ENCODE peak calls at places on chromosomes 5 and 9, in seven cellular contexts. One of them, this sample, is unnamed.

GRCh38 chr5:134289509-134290113 is 63.7 kb upstream of the PPP2CA start:
- DNase-seq in H1: peak
- DNase-seq in transverse colon: peak
- DNase-seq in Panc1: peak
- DNase-seq in spleen: no peak
- DNase-seq in sigmoid colon: peak
- DNase-seq in endothelial cell of umbilical vein: peak
- DNase-seq in this sample: no peak

GRCh38 chr9:16343249-16344237 is 526.9 kb downstream of the BNC2 start:
- DNase-seq in sigmoid colon: no peak
- DNase-seq in spleen: no peak
- DNase-seq in endothelial cell of umbilical vein: no peak
- DNase-seq in transverse colon: no peak
- DNase-seq in Panc1: no peak
- DNase-seq in H1: no peak
- DNase-seq in this sample: no peak

GRCh38 chr9:6495484-6495883 is 82.5 kb downstream of the UHRF2 start:
- DNase-seq in transverse colon: no peak
- DNase-seq in Panc1: no peak
- DNase-seq in spleen: no peak
- DNase-seq in H1: no peak
- DNase-seq in sigmoid colon: no peak
- DNase-seq in endothelial cell of umbilical vein: peak
- DNase-seq in this sample: no peak

GRCh38 chr9:105064248-105065118 is 136.5 kb upstream of the ABCA1 start:
- DNase-seq in H1: no peak
- DNase-seq in endothelial cell of umbilical vein: peak
- DNase-seq in transverse colon: peak
- DNase-seq in spleen: peak
- DNase-seq in sigmoid colon: peak
- DNase-seq in Panc1: peak
- DNase-seq in this sample: peak

GRCh38 chr9:38280251-38280800 is 112.2 kb upstream of the ALDH1B1 start:
- DNase-seq in sigmoid colon: no peak
- DNase-seq in endothelial cell of umbilical vein: no peak
- DNase-seq in spleen: no peak
- DNase-seq in Panc1: no peak
- DNase-seq in transverse colon: no peak
- DNase-seq in H1: no peak
- DNase-seq in this sample: no peak

GRCh38 chr5:128876848-128877387 is 88.4 kb upstream of the SLC27A6 start:
- DNase-seq in endothelial cell of umbilical vein: no peak
- DNase-seq in Panc1: no peak
- DNase-seq in transverse colon: no peak
- DNase-seq in spleen: no peak
- DNase-seq in sigmoid colon: no peak
- DNase-seq in H1: no peak
- DNase-seq in this sample: no peak

GRCh38 chr5:117973785-117974184 is 1014.6 kb downstream of the DTWD2 start:
- DNase-seq in transverse colon: no peak
- DNase-seq in spleen: no peak
- DNase-seq in Panc1: no peak
- DNase-seq in endothelial cell of umbilical vein: no peak
- DNase-seq in H1: no peak
- DNase-seq in sigmoid colon: no peak
- DNase-seq in this sample: no peak

GRCh38 chr9:129125478-129125877 is 14.3 kb downstream of the PTPA start:
- DNase-seq in transverse colon: no peak
- DNase-seq in spleen: no peak
- DNase-seq in H1: no peak
- DNase-seq in sigmoid colon: no peak
- DNase-seq in endothelial cell of umbilical vein: no peak
- DNase-seq in Panc1: no peak
- DNase-seq in this sample: no peak

GRCh38 chr9:4262735-4263141 is 37.1 kb downstream of the GLIS3 start:
- DNase-seq in transverse colon: no peak
- DNase-seq in endothelial cell of umbilical vein: peak
- DNase-seq in H1: no peak
- DNase-seq in sigmoid colon: no peak
- DNase-seq in Panc1: peak
- DNase-seq in spleen: no peak
- DNase-seq in this sample: no peak

GRCh38 chr9:20683351-20684034 is 566 bp upstream of the FOCAD start:
- DNase-seq in H1: no peak
- DNase-seq in Panc1: no peak
- DNase-seq in transverse colon: peak
- DNase-seq in endothelial cell of umbilical vein: peak
- DNase-seq in spleen: no peak
- DNase-seq in sigmoid colon: peak
- DNase-seq in this sample: peak

GRCh38 chr5:151212361-151212899 is 11.5 kb downstream of the CCDC69 start:
- DNase-seq in sigmoid colon: no peak
- DNase-seq in H1: no peak
- DNase-seq in spleen: no peak
- DNase-seq in Panc1: no peak
- DNase-seq in transverse colon: no peak
- DNase-seq in endothelial cell of umbilical vein: no peak
- DNase-seq in this sample: no peak

GRCh38 chr5:35835796-35836742 is 20.6 kb upstream of the IL7R start:
- DNase-seq in Panc1: no peak
- DNase-seq in transverse colon: no peak
- DNase-seq in H1: no peak
- DNase-seq in endothelial cell of umbilical vein: no peak
- DNase-seq in sigmoid colon: no peak
- DNase-seq in spleen: no peak
- DNase-seq in this sample: no peak

GRCh38 chr5:78527054-78527884 is 121.3 kb downstream of the LHFPL2 start:
- DNase-seq in endothelial cell of umbilical vein: peak
- DNase-seq in Panc1: no peak
- DNase-seq in spleen: no peak
- DNase-seq in transverse colon: peak
- DNase-seq in sigmoid colon: peak
- DNase-seq in H1: no peak
- DNase-seq in this sample: peak

GRCh38 chr9:95018099-95018927 is 291.8 kb downstream of the AOPEP start:
- DNase-seq in transverse colon: no peak
- DNase-seq in Panc1: peak
- DNase-seq in spleen: no peak
- DNase-seq in H1: no peak
- DNase-seq in endothelial cell of umbilical vein: peak
- DNase-seq in sigmoid colon: peak
- DNase-seq in this sample: no peak

GRCh38 chr5:126681970-126682369 is 81.2 kb downstream of the PHAX start:
- DNase-seq in H1: no peak
- DNase-seq in sigmoid colon: no peak
- DNase-seq in Panc1: no peak
- DNase-seq in spleen: no peak
- DNase-seq in transverse colon: no peak
- DNase-seq in endothelial cell of umbilical vein: no peak
- DNase-seq in this sample: no peak

GRCh38 chr5:112551437-112552018 is 132.5 kb upstream of the EPB41L4A start:
- DNase-seq in endothelial cell of umbilical vein: peak
- DNase-seq in H1: no peak
- DNase-seq in spleen: no peak
- DNase-seq in sigmoid colon: no peak
- DNase-seq in transverse colon: peak
- DNase-seq in Panc1: peak
- DNase-seq in this sample: no peak

GRCh38 chr5:43017438-43017820 is 22.7 kb downstream of the ANXA2R start:
- DNase-seq in Panc1: no peak
- DNase-seq in transverse colon: peak
- DNase-seq in H1: no peak
- DNase-seq in sigmoid colon: no peak
- DNase-seq in spleen: peak
- DNase-seq in endothelial cell of umbilical vein: peak
- DNase-seq in this sample: no peak

GRCh38 chr9:93683331-93684134 is 107.1 kb downstream of the PHF2 start:
- DNase-seq in sigmoid colon: no peak
- DNase-seq in transverse colon: peak
- DNase-seq in endothelial cell of umbilical vein: no peak
- DNase-seq in H1: no peak
- DNase-seq in spleen: peak
- DNase-seq in Panc1: no peak
- DNase-seq in this sample: no peak

GRCh38 chr5:141883184-141883947 is 5.2 kb upstream of the PCDH1 start:
- DNase-seq in endothelial cell of umbilical vein: peak
- DNase-seq in transverse colon: no peak
- DNase-seq in sigmoid colon: peak
- DNase-seq in H1: no peak
- DNase-seq in spleen: no peak
- DNase-seq in Panc1: no peak
- DNase-seq in this sample: no peak

GRCh38 chr9:81833563-81834345 is 94.5 kb upstream of the SPATA31D4 start:
- DNase-seq in endothelial cell of umbilical vein: peak
- DNase-seq in H1: no peak
- DNase-seq in sigmoid colon: no peak
- DNase-seq in transverse colon: no peak
- DNase-seq in spleen: no peak
- DNase-seq in Panc1: no peak
- DNase-seq in this sample: no peak
- TF ChIP-seq CTCF in endothelial cell of umbilical vein: no peak
- TF ChIP-seq CTCF in H1: no peak
- TF ChIP-seq CTCF in sigmoid colon: no peak
- TF ChIP-seq CTCF in transverse colon: no peak
- TF ChIP-seq CTCF in spleen: no peak
- TF ChIP-seq CTCF in Panc1: no peak
- TF ChIP-seq CTCF in this sample: no peak

GRCh38 chr9:121694001-121694400 is 42.6 kb downstream of the DAB2IP start:
- DNase-seq in sigmoid colon: no peak
- DNase-seq in endothelial cell of umbilical vein: no peak
- DNase-seq in H1: no peak
- DNase-seq in spleen: no peak
- DNase-seq in Panc1: no peak
- DNase-seq in transverse colon: no peak
- DNase-seq in this sample: no peak

GRCh38 chr9:121694582-121694981 is 43.1 kb downstream of the DAB2IP start:
- DNase-seq in H1: no peak
- DNase-seq in transverse colon: no peak
- DNase-seq in spleen: no peak
- DNase-seq in sigmoid colon: peak
- DNase-seq in Panc1: no peak
- DNase-seq in endothelial cell of umbilical vein: no peak
- DNase-seq in this sample: no peak

GRCh38 chr9:121690766-121691165 is 39.3 kb downstream of the DAB2IP start:
- DNase-seq in spleen: no peak
- DNase-seq in Panc1: no peak
- DNase-seq in endothelial cell of umbilical vein: no peak
- DNase-seq in sigmoid colon: no peak
- DNase-seq in transverse colon: no peak
- DNase-seq in H1: no peak
- DNase-seq in this sample: no peak

GRCh38 chr9:121691890-121692289 is 40.5 kb downstream of the DAB2IP start:
- DNase-seq in Panc1: no peak
- DNase-seq in sigmoid colon: peak
- DNase-seq in endothelial cell of umbilical vein: no peak
- DNase-seq in H1: no peak
- DNase-seq in spleen: no peak
- DNase-seq in transverse colon: no peak
- DNase-seq in this sample: no peak

GRCh38 chr9:121692606-121693505 is 41.4 kb downstream of the DAB2IP start:
- DNase-seq in H1: no peak
- DNase-seq in transverse colon: no peak
- DNase-seq in endothelial cell of umbilical vein: no peak
- DNase-seq in sigmoid colon: no peak
- DNase-seq in Panc1: no peak
- DNase-seq in spleen: no peak
- DNase-seq in this sample: no peak
- TF ChIP-seq POLR2AphosphoS5 in H1: peak
- TF ChIP-seq POLR2AphosphoS5 in transverse colon: no peak
- TF ChIP-seq POLR2AphosphoS5 in endothelial cell of umbilical vein: no peak
- TF ChIP-seq POLR2AphosphoS5 in sigmoid colon: no peak
- TF ChIP-seq POLR2AphosphoS5 in Panc1: no peak
- TF ChIP-seq POLR2AphosphoS5 in spleen: no peak
- TF ChIP-seq POLR2AphosphoS5 in this sample: no peak

GRCh38 chr9:12699529-12699928 is 6.3 kb downstream of the TYRP1 start:
- DNase-seq in H1: no peak
- DNase-seq in transverse colon: no peak
- DNase-seq in Panc1: no peak
- DNase-seq in endothelial cell of umbilical vein: peak
- DNase-seq in spleen: no peak
- DNase-seq in sigmoid colon: no peak
- DNase-seq in this sample: no peak

GRCh38 chr9:12696931-12697622 is 3.9 kb downstream of the TYRP1 start:
- DNase-seq in spleen: no peak
- DNase-seq in Panc1: no peak
- DNase-seq in endothelial cell of umbilical vein: no peak
- DNase-seq in sigmoid colon: no peak
- DNase-seq in H1: no peak
- DNase-seq in transverse colon: no peak
- DNase-seq in this sample: no peak

GRCh38 chr9:12697719-12698118 is 4.5 kb downstream of the TYRP1 start:
- DNase-seq in H1: no peak
- DNase-seq in Panc1: no peak
- DNase-seq in sigmoid colon: no peak
- DNase-seq in spleen: no peak
- DNase-seq in transverse colon: no peak
- DNase-seq in endothelial cell of umbilical vein: peak
- DNase-seq in this sample: no peak

GRCh38 chr9:12698293-12698692 is 5.1 kb downstream of the TYRP1 start:
- DNase-seq in spleen: no peak
- DNase-seq in sigmoid colon: no peak
- DNase-seq in Panc1: no peak
- DNase-seq in transverse colon: no peak
- DNase-seq in endothelial cell of umbilical vein: no peak
- DNase-seq in H1: no peak
- DNase-seq in this sample: no peak

DNA sequence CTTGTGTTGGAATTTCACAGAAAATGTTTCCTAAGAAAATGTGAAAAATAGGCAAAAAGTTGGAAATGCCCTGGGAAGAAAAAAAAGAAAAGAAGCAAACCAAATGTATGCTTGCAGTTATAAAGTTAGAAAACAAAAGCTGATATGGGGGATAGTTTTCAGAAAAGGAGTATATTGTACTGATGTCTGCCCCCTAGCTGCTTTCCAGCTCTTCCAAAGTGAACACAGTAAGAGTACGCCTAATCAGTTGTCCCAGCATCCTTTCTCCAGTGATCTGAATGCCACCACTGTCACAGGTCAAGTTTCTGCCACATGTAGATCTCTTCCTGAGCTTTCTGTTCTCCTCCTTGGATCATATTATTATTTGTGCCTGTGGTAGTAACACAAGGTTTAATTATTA is 5.8 kb downstream of the TYRP1 start:
- DNase-seq in transverse colon: no peak
- DNase-seq in sigmoid colon: no peak
- DNase-seq in H1: no peak
- DNase-seq in endothelial cell of umbilical vein: no peak
- DNase-seq in Panc1: no peak
- DNase-seq in spleen: no peak
- DNase-seq in this sample: no peak
- TF ChIP-seq CTCF in transverse colon: no peak
- TF ChIP-seq CTCF in sigmoid colon: no peak
- TF ChIP-seq CTCF in H1: no peak
- TF ChIP-seq CTCF in endothelial cell of umbilical vein: no peak
- TF ChIP-seq CTCF in Panc1: no peak
- TF ChIP-seq CTCF in spleen: no peak
- TF ChIP-seq CTCF in this sample: no peak

DNA sequence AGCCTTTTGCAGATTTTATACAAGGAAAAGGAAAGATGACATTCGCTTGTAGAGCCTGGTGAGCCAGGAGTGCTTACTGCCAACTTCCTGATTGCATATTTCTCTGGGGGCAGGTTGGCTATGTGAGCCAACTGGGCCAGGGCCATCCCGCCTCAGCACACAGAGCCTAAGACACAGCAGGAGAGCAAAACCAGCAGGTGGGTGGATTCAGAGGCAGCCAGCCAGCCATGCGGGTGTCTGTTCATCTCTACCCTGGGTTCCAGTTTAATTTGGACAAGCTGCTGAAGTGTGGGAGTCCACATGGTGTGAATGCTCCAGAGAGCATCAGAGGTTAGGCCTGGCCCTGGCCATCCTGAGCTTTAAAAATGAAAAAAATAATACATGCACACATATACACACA is 291.4 kb downstream of the ARHGEF28 start:
- DNase-seq in Panc1: no peak
- DNase-seq in sigmoid colon: no peak
- DNase-seq in transverse colon: no peak
- DNase-seq in spleen: no peak
- DNase-seq in H1: no peak
- DNase-seq in endothelial cell of umbilical vein: no peak
- DNase-seq in this sample: no peak
- TF ChIP-seq POLR2AphosphoS5 in Panc1: no peak
- TF ChIP-seq POLR2AphosphoS5 in sigmoid colon: no peak
- TF ChIP-seq POLR2AphosphoS5 in transverse colon: no peak
- TF ChIP-seq POLR2AphosphoS5 in spleen: no peak
- TF ChIP-seq POLR2AphosphoS5 in H1: no peak
- TF ChIP-seq POLR2AphosphoS5 in endothelial cell of umbilical vein: no peak
- TF ChIP-seq POLR2AphosphoS5 in this sample: no peak